ENCODE peak calls at places on chromosomes 6 and 20, in four cellular contexts. U is Caki2, H is progenitor cell of endocrine pancreas, X is brain microvascular endothelial cell. O is an unnamed sample.

GRCh38 chr6:21438237-21438985 is 155.1 kb upstream of the SOX4 start:
- DNase-seq in U (no peak), X (no peak), H (no peak), O (no peak)

GRCh38 chr6:117840541-117840983 is 66.5 kb upstream of the SLC35F1 start:
- DNase-seq in U (peak), H (peak), X (peak), O (peak)

GRCh38 chr6:48658910-48659309 is 547.9 kb upstream of the PTCHD4 start:
- DNase-seq in U (no peak), H (no peak), X (no peak), O (no peak)

GRCh38 chr6:125546827-125547226 is 202.6 kb upstream of the HEY2 start:
- DNase-seq in H (no peak), U (no peak), X (peak), O (no peak)

GRCh38 chr6:73515204-73516101 is 5.4 kb downstream of the EEF1A1 start:
- DNase-seq in U (peak), X (no peak), H (no peak), O (no peak)

GRCh38 chr6:128641701-128642100 is 121.3 kb upstream of the PTPRK start:
- DNase-seq in X (no peak), U (no peak), H (no peak), O (no peak)

GRCh38 chr20:21505161-21505809 is 8.6 kb downstream of the NKX2-2 start:
- DNase-seq in U (peak), X (peak), H (peak), O (no peak)

GRCh38 chr20:13220194-13220856 is 749 bp upstream of the ISM1 start:
- DNase-seq in H (peak), X (no peak), U (peak), O (no peak)

GRCh38 chr6:10418862-10419748 is 4.2 kb upstream of the TFAP2A start:
- DNase-seq in H (peak), X (no peak), U (peak), O (no peak)

GRCh38 chr6:138815797-138816528 is 20.1 kb downstream of the ECT2L start:
- DNase-seq in U (peak), X (peak), H (no peak), O (peak)

GRCh38 chr6:80468398-80468797 is 361.9 kb downstream of the BCKDHB start:
- DNase-seq in X (no peak), U (no peak), H (no peak), O (no peak)

GRCh38 chr6:31010393-31011060 is at the start of gene MUC22:
- DNase-seq in H (no peak), U (peak), X (peak), O (peak)

GRCh38 chr20:59163641-59164530 is at the start of gene ZNF831:
- DNase-seq in U (no peak), X (no peak), H (no peak), O (no peak)

GRCh38 chr6:19734519-19734918 is 102.7 kb upstream of the ID4 start:
- DNase-seq in H (no peak), X (no peak), U (no peak), O (no peak)

GRCh38 chr6:147106759-147107401 is 97.3 kb upstream of the STXBP5 start:
- DNase-seq in X (peak), U (no peak), H (no peak), O (no peak)

GRCh38 chr6:12270551-12271228 is 19.5 kb upstream of the EDN1 start:
- DNase-seq in H (no peak), X (no peak), U (no peak), O (no peak)

GRCh38 chr6:106783631-106784566 is 154.5 kb downstream of the QRSL1 start:
- DNase-seq in X (no peak), H (no peak), U (peak), O (no peak)

GRCh38 chr6:138588805-138589434 is 89.6 kb upstream of the NHSL1 start:
- DNase-seq in X (peak), H (peak), U (peak), O (peak)

GRCh38 chr6:30618270-30618787 is 689 bp downstream of the MRPS18B start:
- DNase-seq in H (no peak), U (no peak), X (no peak), O (no peak)

GRCh38 chr20:41003143-41003932 is 25.3 kb upstream of the TOP1 start:
- DNase-seq in X (peak), H (no peak), U (peak), O (peak)

GRCh38 chr6:157995458-157995857 is 13.8 kb downstream of the SYNJ2 start:
- DNase-seq in H (no peak), U (no peak), X (no peak), O (no peak)

GRCh38 chr20:34458631-34459030 is 57.6 kb upstream of the DYNLRB1 start:
- DNase-seq in U (no peak), H (no peak), X (no peak), O (no peak)

GRCh38 chr20:50292324-50293243 is 102.0 kb downstream of the CEBPB start:
- DNase-seq in H (no peak), X (peak), U (peak), O (peak)

GRCh38 chr6:29968130-29968529 is 25.8 kb downstream of the HLA-A start:
- DNase-seq in H (no peak), U (peak), X (no peak), O (no peak)

GRCh38 chr20:38129248-38129865 is 35.7 kb downstream of the TGM2 start:
- DNase-seq in U (no peak), X (no peak), H (no peak), O (no peak)

GRCh38 chr6:118542184-118542952 is 5.7 kb upstream of the PLN start:
- DNase-seq in X (peak), H (no peak), U (no peak), O (peak)

GRCh38 chr20:2575682-2576081 is 39.3 kb downstream of the TMC2 start:
- DNase-seq in U (no peak), H (no peak), X (no peak), O (no peak)

GRCh38 chr6:154766993-154767392 is 33.8 kb downstream of the SCAF8 start:
- DNase-seq in H (no peak), U (no peak), X (no peak), O (no peak)

GRCh38 chr6:142913511-142914047 is 31.4 kb downstream of the HIVEP2 start:
- DNase-seq in U (no peak), H (no peak), X (no peak), O (no peak)

GRCh38 chr20:1792274-1792673 is 102.9 kb upstream of the SIRPA start:
- DNase-seq in X (no peak), H (no peak), U (no peak), O (no peak)

GRCh38 chr6:4884646-4885427 is 108.6 kb downstream of the CDYL start:
- DNase-seq in X (no peak), H (no peak), U (no peak), O (no peak)

GRCh38 chr20:50789968-50790650 is 4.8 kb upstream of the BCAS4 start:
- DNase-seq in X (no peak), U (no peak), H (no peak), O (no peak)

GRCh38 chr20:31566658-31567379 is 38.3 kb upstream of the ID1 start:
- DNase-seq in U (no peak), X (no peak), H (no peak), O (no peak)

GRCh38 chr6:124203106-124203811 is 399.6 kb downstream of the NKAIN2 start:
- DNase-seq in X (peak), U (no peak), H (no peak), O (peak)

GRCh38 chr20:2652724-2653510 is 485 bp downstream of the NOP56 start:
- DNase-seq in U (no peak), H (peak), X (peak), O (no peak)